ENCODE peak calls at places on chromosomes 2 and 18, in four cellular contexts. C is upper lobe of right lung, N is mammary epithelial cell, Q is thyroid gland. U is an unnamed sample.

GRCh38 chr18:77102246-77103040 is 30.1 kb downstream of the MBP start:
- DNase-seq in C (no peak), N (peak; percentile 67), Q (no peak), U (no peak)

GRCh38 chr2:72001937-72002690 is 145.5 kb downstream of the CYP26B1 start:
- DNase-seq in C (no peak), N (no peak), Q (no peak), U (no peak)

GRCh38 chr18:67354692-67355091 is 161.8 kb downstream of the DSEL start:
- DNase-seq in C (no peak), N (no peak), Q (no peak), U (no peak)

GRCh38 chr2:237966250-237966564 is 607 bp upstream of the UBE2F start:
- DNase-seq in C (no peak), N (no peak), Q (no peak), U (no peak)

GRCh38 chr2:73268831-73269685 is 15.2 kb downstream of the FBXO41 start:
- DNase-seq in C (peak; percentile 73), N (peak; percentile 70), Q (peak; percentile 57), U (peak; percentile 44)

GRCh38 chr2:40466926-40467325 is 15.0 kb upstream of the SLC8A1 start:
- DNase-seq in C (no peak), N (no peak), Q (no peak), U (no peak)

GRCh38 chr18:10194592-10194991 is 259.8 kb upstream of the APCDD1 start:
- DNase-seq in C (no peak), N (no peak), Q (no peak), U (no peak)

GRCh38 chr2:189014426-189015138 is 40.4 kb downstream of the COL3A1 start:
- DNase-seq in C (no peak), N (no peak), Q (no peak), U (no peak)

GRCh38 chr2:117536139-117536538 is 278.4 kb upstream of the DDX18 start:
- DNase-seq in C (no peak), N (no peak), Q (no peak), U (no peak)

GRCh38 chr2:141027221-141027620 is 1103.6 kb downstream of the LRP1B start:
- DNase-seq in C (no peak), N (peak; percentile 2), Q (no peak), U (no peak)
- H3K27ac ChIP-seq in C (no peak overlapping the region), N (no peak overlapping the region), Q (no peak overlapping the region), U (no peak overlapping the region)

GRCh38 chr2:13537771-13538349 is 821.1 kb downstream of the TRIB2 start:
- DNase-seq in C (no peak), N (no peak), Q (no peak), U (no peak)
- H3K9me3 ChIP-seq in C (no peaks in the 10 kb centered on the region), N (no peaks in the 10 kb centered on the region), Q (no peaks in the 10 kb centered on the region), U (no peaks in the 10 kb centered on the region)

GRCh38 chr2:174903243-174903513 is 102.0 kb downstream of the CHN1 start:
- DNase-seq in C (no peak), N (no peak), Q (no peak), U (no peak)

GRCh38 chr2:174902491-174903242 is 102.5 kb downstream of the CHN1 start:
- DNase-seq in C (no peak), N (no peak), Q (no peak), U (no peak)

DNA sequence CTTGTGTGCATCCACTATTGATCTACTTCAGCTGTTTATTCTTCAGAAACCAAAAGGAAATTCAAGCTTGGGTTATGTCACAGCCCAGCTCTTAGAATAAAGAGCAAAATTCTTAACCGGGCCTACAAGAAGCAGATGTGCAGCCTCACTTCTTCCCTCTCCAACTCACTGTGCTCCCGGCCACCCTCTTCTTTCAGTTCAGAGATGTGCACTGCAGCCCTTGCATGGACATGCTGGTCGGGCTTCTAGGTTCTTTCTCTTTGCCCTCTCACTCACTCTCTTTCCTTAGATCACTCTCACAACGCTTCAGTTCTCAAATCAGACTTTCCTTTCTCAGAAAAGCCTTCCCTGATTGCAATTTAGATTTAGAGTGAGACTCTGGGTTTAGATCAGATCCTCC is 104.1 kb downstream of the CHN1 start:
- DNase-seq in C (no peak), N (no peak), Q (no peak), U (no peak)
- TF ChIP-seq CTCF in C (no peak), N (no peak), Q (no peak), U (no peak)

GRCh38 chr2:203574824-203575223 is 39.7 kb upstream of the RAPH1 start:
- DNase-seq in C (no peak), N (no peak), Q (peak; percentile 25), U (no peak)

GRCh38 chr2:203579131-203579643 is 44.1 kb upstream of the RAPH1 start:
- DNase-seq in C (no peak), N (peak; percentile 99), Q (peak; percentile 89), U (peak; percentile 94)

GRCh38 chr2:203579730-203580129 is 44.6 kb upstream of the RAPH1 start:
- DNase-seq in C (no peak), N (no peak), Q (no peak), U (peak; percentile 33)

GRCh38 chr2:203580846-203581245 is 45.7 kb upstream of the RAPH1 start:
- DNase-seq in C (no peak), N (no peak), Q (no peak), U (no peak)

DNA sequence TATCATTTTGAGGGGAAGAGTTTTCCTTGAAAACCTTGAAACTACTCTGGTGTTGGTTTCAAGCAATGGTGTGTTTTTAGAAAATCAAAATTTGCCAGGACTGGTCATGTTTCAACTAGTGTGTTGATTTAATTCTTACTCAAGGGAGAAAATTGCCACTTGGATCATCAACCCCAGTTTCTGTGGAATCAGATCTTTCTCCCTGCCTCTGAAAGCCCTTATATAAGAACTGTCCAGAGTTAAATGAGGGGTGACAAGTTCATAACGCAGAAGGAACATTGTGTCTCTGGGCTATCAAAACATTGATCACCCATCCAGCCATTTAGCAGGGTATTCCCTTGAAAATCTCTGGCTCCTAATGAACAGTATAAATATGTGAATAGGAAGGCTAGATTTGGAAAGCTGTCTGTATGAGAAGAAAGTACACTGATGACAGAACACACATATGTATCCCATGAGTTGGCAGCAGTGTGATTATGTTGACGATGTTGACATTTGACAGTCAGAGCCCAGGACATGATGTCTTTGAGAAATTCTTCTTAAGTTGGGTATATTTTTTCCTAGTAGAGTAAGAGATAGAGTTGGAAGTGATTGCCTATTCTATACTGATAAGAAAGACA is 43.5 kb upstream of the RAPH1 start:
- DNase-seq in C (no peak), N (peak; percentile 24), Q (peak; percentile 40), U (no peak)
- H3K27ac ChIP-seq in C (no peak overlapping the region), N (peak overlapping the region; percentile 20), Q (peak overlapping the region; percentile 95), U (peak overlapping the region; percentile 62)

GRCh38 chr2:112148477-112148876 is 10.3 kb downstream of the FBLN7 start:
- DNase-seq in C (peak; percentile 36), N (no peak), Q (no peak), U (no peak)
- H3K9me3 ChIP-seq in C (no peaks in the 10 kb centered on the region), N (no peaks in the 10 kb centered on the region), Q (no peaks in the 10 kb centered on the region), U (no peaks in the 10 kb centered on the region)

GRCh38 chr2:172454404-172455120 is 27.2 kb downstream of the ITGA6 start:
- DNase-seq in C (no peak), N (no peak), Q (no peak), U (no peak)

GRCh38 chr2:172457606-172458005 is 30.2 kb downstream of the ITGA6 start:
- DNase-seq in C (no peak), N (no peak), Q (no peak), U (no peak)

GRCh38 chr2:172455121-172455515 is 27.7 kb downstream of the ITGA6 start:
- DNase-seq in C (no peak), N (no peak), Q (no peak), U (peak; percentile 39)

GRCh38 chr2:172458561-172459124 is 31.3 kb downstream of the ITGA6 start:
- DNase-seq in C (no peak), N (no peak), Q (no peak), U (no peak)

DNA sequence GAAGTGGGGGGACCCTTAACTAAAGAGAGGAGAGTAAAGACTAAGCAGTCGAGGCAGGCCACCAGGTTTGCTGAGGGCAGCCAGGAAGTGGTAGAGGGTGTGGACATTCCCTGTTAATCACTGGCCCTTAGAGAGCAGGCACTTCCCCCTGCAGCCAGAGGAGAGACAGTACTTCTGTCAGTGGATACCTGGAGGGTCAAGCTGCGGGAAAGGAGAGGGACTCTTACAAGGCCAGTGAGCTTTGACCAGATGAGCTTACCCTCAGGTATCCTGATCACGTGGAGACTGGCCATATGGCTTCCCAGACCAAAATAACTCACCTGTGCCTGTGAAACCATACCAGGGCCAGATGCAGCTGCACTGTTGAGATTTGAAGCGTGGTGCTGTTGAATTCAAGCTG is 28.6 kb downstream of the ITGA6 start:
- DNase-seq in C (no peak), N (no peak), Q (peak; percentile 55), U (no peak)
- TF ChIP-seq CTCF in C (no peak), N (peak; percentile 9), Q (no peak), U (no peak)

GRCh38 chr2:239912938-239913631 is 112.1 kb downstream of the NDUFA10 start:
- DNase-seq in C (no peak), N (no peak), Q (no peak), U (no peak)

GRCh38 chr2:239911630-239912071 is 113.5 kb downstream of the NDUFA10 start:
- DNase-seq in C (no peak), N (no peak), Q (no peak), U (no peak)

GRCh38 chr2:239910851-239911629 is 114.1 kb downstream of the NDUFA10 start:
- DNase-seq in C (no peak), N (no peak), Q (no peak), U (no peak)

GRCh38 chr2:239913632-239914417 is 111.3 kb downstream of the NDUFA10 start:
- DNase-seq in C (peak; percentile 53), N (no peak), Q (no peak), U (no peak)

GRCh38 chr2:239912171-239912937 is 112.8 kb downstream of the NDUFA10 start:
- DNase-seq in C (no peak), N (no peak), Q (no peak), U (no peak)
- H3K27ac ChIP-seq in C (peak overlapping the region; percentile 78), N (no peak overlapping the region), Q (no peak overlapping the region), U (peak overlapping the region; percentile 20)

GRCh38 chr2:2826621-2827020 is 495.5 kb upstream of the MYT1L start:
- DNase-seq in C (no peak), N (no peak), Q (no peak), U (no peak)
- H3K9me3 ChIP-seq in C (no peaks in the 10 kb centered on the region), N (peaks cover 9% of the 10 kb centered on the region), Q (no peaks in the 10 kb centered on the region), U (no peaks in the 10 kb centered on the region)

GRCh38 chr18:42033137-42033810 is 78.2 kb downstream of the PIK3C3 start:
- DNase-seq in C (no peak), N (no peak), Q (no peak), U (no peak)

GRCh38 chr18:42029100-42029499 is 74.1 kb downstream of the PIK3C3 start:
- DNase-seq in C (no peak), N (no peak), Q (no peak), U (no peak)

GRCh38 chr18:42032447-42032846 is 77.4 kb downstream of the PIK3C3 start:
- DNase-seq in C (no peak), N (no peak), Q (no peak), U (no peak)

GRCh38 chr18:42028232-42028832 is 73.3 kb downstream of the PIK3C3 start:
- DNase-seq in C (no peak), N (no peak), Q (no peak), U (no peak)

DNA sequence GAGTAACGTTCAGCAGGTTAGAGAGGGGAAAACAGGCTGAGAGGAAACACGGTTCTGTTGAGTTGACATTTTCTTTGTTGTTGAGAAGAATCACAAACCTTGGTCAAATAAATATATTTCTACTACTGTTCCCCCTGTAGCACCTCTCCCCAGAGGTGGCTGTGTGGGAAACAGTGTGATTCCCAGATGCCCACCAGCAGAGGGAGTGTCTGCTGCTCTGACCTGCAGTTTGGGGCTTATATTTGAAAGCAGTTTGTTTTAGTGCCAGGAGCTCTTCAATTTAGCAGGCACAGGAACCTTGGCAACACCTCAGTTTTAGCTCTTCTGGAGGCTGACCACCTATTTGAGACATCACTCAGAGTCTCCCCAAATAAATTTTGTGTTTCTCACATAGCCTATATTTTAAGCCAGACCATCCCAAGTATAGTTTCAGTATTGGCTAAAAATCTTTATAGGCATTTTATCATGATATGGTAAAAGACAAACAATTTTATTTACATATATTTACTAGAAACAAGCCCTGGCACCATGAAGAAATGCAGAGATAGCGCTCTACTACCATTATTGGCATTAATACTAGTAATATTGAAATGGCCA is 75.7 kb downstream of the PIK3C3 start:
- DNase-seq in C (no peak), N (no peak), Q (peak; percentile 42), U (no peak)
- TF ChIP-seq CTCF in C (no peak), N (peak; percentile 61), Q (peak; percentile 34), U (no peak)

U was measured in prostate gland.